ENCODE peak calls at places on chromosome 2, in seven cellular contexts. W is skeletal muscle cell; D is endothelial cell; L is Peyer's patch; H is activated effector memory CD4-positive, alpha-beta T cell treated with anti-CD3 and anti-CD28 coated beads, Interleukin-2, amount 50 U/mL, for 16 hours; M is stimulated activated CD4-positive, alpha-beta T cell treated with anti-CD3 and anti-CD28 coated beads, TNF-alpha, amount 100 ng/mL, for 4 hours; A is HFFc6. R is an unnamed sample.

GRCh38 chr2:58063641-58064040 is 17.0 kb downstream of the VRK2 start:
- DNase-seq in W (peak; percentile 37), M (no peak), A (peak; percentile 79), H (no peak), D (no peak), L (no peak), R (peak; percentile 50)

GRCh38 chr2:138071720-138072719 is 107.7 kb downstream of the HNMT start:
- DNase-seq in D (no peak), W (peak; percentile 64), A (no peak), H (no peak), M (no peak), L (no peak), R (no peak)

GRCh38 chr2:191341436-191341835 is 96.2 kb downstream of the MYO1B start:
- DNase-seq in D (no peak), W (no peak), M (no peak), L (no peak), H (no peak), A (no peak), R (no peak)

GRCh38 chr2:27264753-27265535 is 2.1 kb upstream of the SLC30A3 start:
- DNase-seq in M (peak; percentile 31), W (no peak), H (peak; percentile 88), D (peak; percentile 91), L (peak; percentile 30), A (peak; percentile 28), R (no peak)

GRCh38 chr2:15178946-15179345 is 382.2 kb downstream of the NBAS start:
- DNase-seq in L (no peak), W (no peak), M (no peak), D (no peak), A (no peak), H (peak; percentile 68), R (no peak)

GRCh38 chr2:11512431-11512830 is 21.4 kb upstream of the GREB1 start:
- DNase-seq in H (no peak), L (no peak), W (no peak), M (no peak), D (no peak), A (no peak), R (no peak)

GRCh38 chr2:86216577-86217555 is 17.6 kb downstream of the MRPL35 start:
- DNase-seq in L (no peak), D (no peak), A (peak; percentile 72), H (no peak), W (peak; percentile 53), M (no peak), R (peak; percentile 33)

GRCh38 chr2:96665083-96665569 is 22.6 kb downstream of the FER1L5 start:
- DNase-seq in L (no peak), H (no peak), D (no peak), M (no peak), A (peak; percentile 98), W (peak; percentile 97), R (peak; percentile 100)

GRCh38 chr2:173205375-173205774 is 129.7 kb downstream of the MAP3K20 start:
- DNase-seq in W (peak; percentile 92), H (no peak), A (no peak), L (no peak), M (no peak), D (no peak), R (no peak)

GRCh38 chr2:66733361-66733760 is 298.4 kb downstream of the MEIS1 start:
- DNase-seq in A (no peak), M (no peak), H (no peak), L (no peak), W (no peak), D (no peak), R (no peak)

GRCh38 chr2:176830362-176830761 is 382.2 kb upstream of the HNRNPA3 start:
- DNase-seq in H (no peak), D (peak; percentile 14), A (no peak), M (no peak), W (no peak), L (no peak), R (no peak)

GRCh38 chr2:48332286-48332685 is 197.7 kb upstream of the STON1 start:
- DNase-seq in M (no peak), W (no peak), A (no peak), L (no peak), D (no peak), H (no peak), R (no peak)

GRCh38 chr2:27959496-27959895 is 69.0 kb downstream of the BABAM2 start:
- DNase-seq in A (peak; percentile 17), D (no peak), W (peak; percentile 43), M (no peak), H (no peak), L (no peak), R (no peak)

GRCh38 chr2:194464964-194465638 is 1191.9 kb upstream of the SLC39A10 start:
- DNase-seq in D (no peak), W (no peak), A (no peak), H (no peak), L (no peak), M (no peak), R (no peak)

GRCh38 chr2:163692611-163693482 is 43.0 kb downstream of the FIGN start:
- DNase-seq in D (no peak), M (no peak), W (no peak), A (no peak), L (no peak), H (no peak), R (no peak)

GRCh38 chr2:73984203-73984921 is at the start of gene TET3:
- DNase-seq in H (peak; percentile 89), M (peak; percentile 48), D (peak; percentile 49), A (no peak), W (no peak), L (peak; percentile 66), R (no peak)

GRCh38 chr2:36455788-36456187 is 100.2 kb downstream of the CRIM1 start:
- DNase-seq in M (no peak), L (no peak), D (no peak), H (no peak), A (peak; percentile 43), W (no peak), R (no peak)

GRCh38 chr2:205687018-205687956 is 5.0 kb downstream of the NRP2 start:
- DNase-seq in L (no peak), A (no peak), W (no peak), H (no peak), M (no peak), D (no peak), R (no peak)

GRCh38 chr2:172518995-172519394 is 36.9 kb upstream of the PDK1 start:
- DNase-seq in D (no peak), M (no peak), H (no peak), L (no peak), A (no peak), W (no peak), R (no peak)

R was measured in HS-5.